ENCODE peak calls at places on chromosome 16, in four cellular contexts. One of them, this sample, is unnamed.

GRCh38 chr16:4059969-4060368 is 56.3 kb downstream of the ADCY9 start:
- DNase-seq in ELF-1: no peak
- DNase-seq in A172: no peak
- DNase-seq in T1000: no peak
- DNase-seq in this sample: no peak

GRCh38 chr16:4115209-4115940 is 867 bp downstream of the ADCY9 start:
- DNase-seq in ELF-1: peak; percentile 59
- DNase-seq in T1000: peak; percentile 21
- DNase-seq in A172: no peak
- DNase-seq in this sample: peak; percentile 30

GRCh38 chr16:49874613-49875237 is 18.8 kb upstream of the ZNF423 start:
- DNase-seq in ELF-1: no peak
- DNase-seq in T1000: no peak
- DNase-seq in A172: no peak
- DNase-seq in this sample: no peak

GRCh38 chr16:3235856-3236669 is 1.1 kb upstream of the ZNF200 start:
- DNase-seq in A172: no peak
- DNase-seq in T1000: peak; percentile 14
- DNase-seq in ELF-1: peak; percentile 71
- DNase-seq in this sample: no peak

GRCh38 chr16:88871730-88872416 is 5.4 kb upstream of the PABPN1L start:
- DNase-seq in T1000: no peak
- DNase-seq in A172: no peak
- DNase-seq in ELF-1: no peak
- DNase-seq in this sample: no peak

GRCh38 chr16:23013484-23013883 is 135.8 kb downstream of the USP31 start:
- DNase-seq in A172: no peak
- DNase-seq in T1000: no peak
- DNase-seq in ELF-1: peak; percentile 3
- DNase-seq in this sample: peak; percentile 8

GRCh38 chr16:3120435-3120834 is 8.0 kb downstream of the ZNF205 start:
- DNase-seq in A172: no peak
- DNase-seq in T1000: no peak
- DNase-seq in ELF-1: no peak
- DNase-seq in this sample: no peak

GRCh38 chr16:70418274-70418992 is 20.5 kb downstream of the ST3GAL2 start:
- DNase-seq in ELF-1: no peak
- DNase-seq in T1000: no peak
- DNase-seq in A172: no peak
- DNase-seq in this sample: no peak

GRCh38 chr16:80298676-80299075 is 242.1 kb upstream of the DYNLRB2 start:
- DNase-seq in ELF-1: no peak
- DNase-seq in T1000: no peak
- DNase-seq in A172: no peak
- DNase-seq in this sample: no peak

GRCh38 chr16:54355251-54355650 is 68.7 kb upstream of the IRX3 start:
- DNase-seq in T1000: no peak
- DNase-seq in ELF-1: no peak
- DNase-seq in A172: peak; percentile 38
- DNase-seq in this sample: no peak

GRCh38 chr16:57648125-57648524 is 19.7 kb downstream of the ADGRG1 start:
- DNase-seq in T1000: no peak
- DNase-seq in ELF-1: no peak
- DNase-seq in A172: no peak
- DNase-seq in this sample: peak; percentile 62

GRCh38 chr16:73277066-73277465 is 229.1 kb upstream of the ZFHX3 start:
- DNase-seq in A172: no peak
- DNase-seq in ELF-1: no peak
- DNase-seq in T1000: no peak
- DNase-seq in this sample: no peak

This sample was measured in Ammon's horn.